ENCODE peak calls at places on chromosomes 3 and 15, in eight cellular contexts. H, V, U, C, T, S, R and L are unnamed samples.

GRCh38 chr3:85148056-85148455 is 189.3 kb downstream of the CADM2 start:
- DNase-seq in H (no peak), V (no peak), U (no peak), C (no peak), T (no peak), S (no peak), R (no peak), L (no peak)

GRCh38 chr3:56323986-56324420 is 144.3 kb downstream of the ERC2 start:
- DNase-seq in H (no peak), V (no peak), U (no peak), C (no peak), T (no peak), S (no peak), R (peak), L (no peak)

GRCh38 chr3:13517253-13517977 is 31.5 kb upstream of the FBLN2 start:
- DNase-seq in H (no peak), V (peak), U (no peak), C (peak), T (no peak), S (no peak), R (no peak), L (no peak)

GRCh38 chr15:25687276-25687675 is 175.9 kb downstream of the ATP10A start:
- DNase-seq in H (no peak), V (no peak), U (no peak), C (no peak), T (no peak), S (peak), R (no peak), L (no peak)

GRCh38 chr15:43183270-43183669 is 1.9 kb upstream of the CCNDBP1 start:
- DNase-seq in H (no peak), V (no peak), U (no peak), C (no peak), T (no peak), S (no peak), R (no peak), L (no peak)

GRCh38 chr15:66302489-66302888 is 9.1 kb downstream of the DIS3L start:
- DNase-seq in H (no peak), V (no peak), U (no peak), C (no peak), T (no peak), S (no peak), R (no peak), L (no peak)

GRCh38 chr3:123282461-123282860 is 80.7 kb downstream of the SEC22A start:
- DNase-seq in H (no peak), V (no peak), U (no peak), C (no peak), T (no peak), S (no peak), R (no peak), L (no peak)

GRCh38 chr3:20905210-20905805 is 719.3 kb upstream of the SGO1 start:
- DNase-seq in H (no peak), V (no peak), U (no peak), C (no peak), T (no peak), S (no peak), R (peak), L (no peak)

GRCh38 chr15:74889882-74890768 is at the start of gene MPI:
- DNase-seq in H (peak), V (peak), U (peak), C (peak), T (peak), S (peak), R (peak), L (peak)

GRCh38 chr3:61848885-61849284 is 287.5 kb downstream of the PTPRG start:
- DNase-seq in H (no peak), V (no peak), U (no peak), C (no peak), T (no peak), S (no peak), R (peak), L (no peak)

GRCh38 chr15:58701376-58701775 is 48.1 kb downstream of the ADAM10 start:
- DNase-seq in H (no peak), V (no peak), U (no peak), C (no peak), T (no peak), S (no peak), R (no peak), L (no peak)

GRCh38 chr3:107206141-107206540 is 171.1 kb upstream of the CCDC54 start:
- DNase-seq in H (no peak), V (no peak), U (peak), C (no peak), T (no peak), S (no peak), R (peak), L (no peak)

GRCh38 chr15:73888224-73889041 is 15.1 kb downstream of the TBC1D21 start:
- DNase-seq in H (no peak), V (no peak), U (no peak), C (no peak), T (no peak), S (no peak), R (no peak), L (no peak)

GRCh38 chr15:73885954-73886700 is 12.8 kb downstream of the TBC1D21 start:
- DNase-seq in H (no peak), V (no peak), U (no peak), C (no peak), T (no peak), S (peak), R (no peak), L (no peak)

GRCh38 chr15:73886717-73887345 is 13.5 kb downstream of the TBC1D21 start:
- DNase-seq in H (no peak), V (no peak), U (no peak), C (no peak), T (no peak), S (peak), R (no peak), L (no peak)

GRCh38 chr15:73889053-73889452 is 15.7 kb downstream of the TBC1D21 start:
- DNase-seq in H (no peak), V (no peak), U (no peak), C (no peak), T (no peak), S (no peak), R (no peak), L (no peak)

DNA sequence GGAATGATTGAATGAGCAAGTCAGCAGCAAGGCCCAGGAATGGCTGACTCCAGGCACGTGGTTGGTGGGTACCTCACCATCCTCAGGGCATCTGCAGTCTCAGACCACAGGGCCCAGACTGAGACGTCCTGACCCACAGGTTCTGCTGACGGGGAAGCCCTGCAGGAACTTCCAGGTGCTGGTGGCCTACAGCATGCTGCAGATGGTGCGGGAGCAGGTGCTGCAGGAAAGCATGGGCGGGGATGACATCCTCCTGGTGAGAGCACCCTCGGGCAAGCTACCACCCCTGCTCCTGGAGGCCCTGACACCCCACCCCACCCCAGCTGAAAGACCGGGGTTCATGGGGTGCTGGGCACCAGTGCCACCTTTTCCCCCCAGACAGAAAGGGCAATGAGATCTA is 14.1 kb downstream of the TBC1D21 start:
- DNase-seq in H (no peak), V (no peak), U (no peak), C (no peak), T (no peak), S (no peak), R (no peak), L (no peak)
- TF ChIP-seq CTCF in H (no peak), V (no peak), U (no peak), C (no peak), T (no peak), S (no peak), R (no peak), L (no peak)

GRCh38 chr3:16178628-16178988 is 4.1 kb downstream of the GALNT15 start:
- DNase-seq in H (no peak), V (no peak), U (no peak), C (no peak), T (no peak), S (no peak), R (no peak), L (peak)
- TF ChIP-seq CTCF in H (no peak), V (no peak), U (no peak), C (no peak), T (no peak), S (no peak), R (no peak), L (no peak)

GRCh38 chr3:99013794-99014315 is 112.4 kb upstream of the DCBLD2 start:
- DNase-seq in H (no peak), V (no peak), U (no peak), C (no peak), T (no peak), S (no peak), R (peak), L (no peak)
- TF ChIP-seq CTCF in H (no peak), V (no peak), U (no peak), C (no peak), T (no peak), S (no peak), R (no peak), L (no peak)

DNA sequence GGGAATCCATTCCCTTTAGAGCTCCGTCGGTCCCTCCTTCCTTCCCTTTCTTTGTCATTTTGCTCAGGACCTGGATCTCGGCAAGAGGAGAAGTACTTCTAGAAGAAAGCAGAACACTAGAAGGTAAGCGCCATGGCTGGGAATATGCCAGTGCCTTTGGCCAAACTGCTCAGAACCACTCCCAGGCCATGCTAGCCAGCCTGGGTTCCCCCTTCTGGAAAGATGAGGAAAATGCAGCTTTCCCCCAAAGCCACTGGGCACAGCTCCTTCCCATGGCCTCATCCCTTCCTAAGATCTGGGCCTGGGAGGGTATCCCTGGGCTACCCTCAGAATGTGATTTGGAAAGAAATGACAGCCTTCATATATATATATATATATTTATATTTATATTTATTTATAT is 6.3 kb upstream of the ISL2 start:
- DNase-seq in H (no peak), V (no peak), U (no peak), C (peak), T (no peak), S (no peak), R (peak), L (no peak)
- TF ChIP-seq CTCF in H (peak), V (peak), U (peak), C (no peak), T (no peak), S (peak), R (peak), L (peak)

GRCh38 chr15:93221754-93222153 is 132.7 kb upstream of the RGMA start:
- DNase-seq in H (no peak), V (no peak), U (no peak), C (no peak), T (no peak), S (no peak), R (no peak), L (no peak)
- TF ChIP-seq CTCF in H (no peak), V (no peak), U (peak), C (no peak), T (no peak), S (no peak), R (no peak), L (no peak)